ENCODE peak calls at places on chromosomes 5 and 9, in seven cellular contexts. R is kidney tubule cell; K is tibial nerve; Q is NCI-H226; V is activated effector memory CD4-positive, alpha-beta T cell treated with Interleukin-2 at 50 U/mL for 16 hours; L is B cell; H is RCC 7860. C is an unnamed sample.

GRCh38 chr5:176817864-176818377 is 7.6 kb downstream of the UNC5A start:
- DNase-seq in R (no peak), K (no peak), Q (no peak), V (no peak), L (no peak), H (no peak), C (no peak)

GRCh38 chr5:150904479-150905311 is at the start of gene ZNF300:
- DNase-seq in R (peak; percentile 93), K (peak; percentile 47), Q (peak; percentile 8), V (peak; percentile 6), L (peak; percentile 75), H (peak; percentile 68), C (peak; percentile 31)

GRCh38 chr9:93116049-93116961 is 17.7 kb downstream of the NINJ1 start:
- DNase-seq in R (peak; percentile 51), K (no peak), Q (peak; percentile 56), V (no peak), L (no peak), H (peak; percentile 32), C (no peak)

GRCh38 chr9:123335227-123335985 is 20.6 kb upstream of the CRB2 start:
- DNase-seq in R (peak; percentile 76), K (no peak), Q (peak; percentile 93), V (no peak), L (peak; percentile 63), H (peak; percentile 61), C (no peak)

GRCh38 chr5:149671544-149671943 is 58.6 kb upstream of the PPARGC1B start:
- DNase-seq in R (no peak), K (no peak), Q (no peak), V (no peak), L (no peak), H (no peak), C (no peak)

GRCh38 chr5:176152191-176152932 is 85.9 kb upstream of the SIMC1 start:
- DNase-seq in R (peak; percentile 66), K (no peak), Q (no peak), V (no peak), L (no peak), H (peak; percentile 56), C (no peak)

GRCh38 chr9:31996331-31996730 is 388.1 kb upstream of the ACO1 start:
- DNase-seq in R (no peak), K (no peak), Q (no peak), V (no peak), L (no peak), H (no peak), C (no peak)

GRCh38 chr5:16464664-16465543 is 696 bp downstream of the ZNF622 start:
- DNase-seq in R (peak; percentile 14), K (no peak), Q (no peak), V (no peak), L (no peak), H (no peak), C (no peak)

GRCh38 chr5:75405296-75405695 is 68.3 kb downstream of the HMGCR start:
- DNase-seq in R (peak; percentile 64), K (no peak), Q (peak; percentile 31), V (no peak), L (no peak), H (no peak), C (no peak)

GRCh38 chr5:39500656-39501295 is 76.0 kb upstream of the DAB2 start:
- DNase-seq in R (peak; percentile 47), K (no peak), Q (peak; percentile 52), V (no peak), L (no peak), H (peak; percentile 54), C (no peak)

GRCh38 chr9:69056416-69056815 is 20.9 kb downstream of the FXN start:
- DNase-seq in R (peak; percentile 11), K (no peak), Q (no peak), V (no peak), L (no peak), H (peak; percentile 45), C (no peak)

GRCh38 chr9:107214915-107215314 is 68.2 kb upstream of the RAD23B start:
- DNase-seq in R (peak; percentile 37), K (no peak), Q (peak; percentile 56), V (no peak), L (no peak), H (no peak), C (no peak)

GRCh38 chr5:103275851-103276250 is 17.3 kb downstream of the MACIR start:
- DNase-seq in R (no peak), K (no peak), Q (no peak), V (no peak), L (no peak), H (no peak), C (no peak)

GRCh38 chr5:107104774-107105050 is 566.0 kb downstream of the EFNA5 start:
- DNase-seq in R (peak; percentile 79), K (no peak), Q (no peak), V (no peak), L (no peak), H (peak; percentile 60), C (no peak)

GRCh38 chr9:97502222-97502983 is 937 bp downstream of the TMOD1 start:
- DNase-seq in R (no peak), K (no peak), Q (no peak), V (no peak), L (no peak), H (no peak), C (no peak)

GRCh38 chr5:180291234-180291940 is 496 bp downstream of the MAPK9 start:
- DNase-seq in R (peak; percentile 29), K (no peak), Q (no peak), V (no peak), L (no peak), H (no peak), C (no peak)

GRCh38 chr9:16003785-16004184 is 450.9 kb downstream of the CCDC171 start:
- DNase-seq in R (no peak), K (no peak), Q (no peak), V (no peak), L (no peak), H (no peak), C (no peak)

GRCh38 chr5:25091917-25092316 is 447.1 kb upstream of the CDH10 start:
- DNase-seq in R (no peak), K (no peak), Q (no peak), V (no peak), L (no peak), H (no peak), C (no peak)

GRCh38 chr9:2872307-2872940 is 28.5 kb upstream of the PUM3 start:
- DNase-seq in R (peak; percentile 26), K (no peak), Q (no peak), V (no peak), L (no peak), H (peak; percentile 4), C (no peak)

GRCh38 chr5:92492908-92493307 is 1088.1 kb downstream of the NR2F1-AS1 start:
- DNase-seq in R (no peak), K (no peak), Q (peak; percentile 34), V (no peak), L (no peak), H (no peak), C (no peak)

GRCh38 chr9:121989010-121989409 is 104.1 kb downstream of the TTLL11 start:
- DNase-seq in R (peak; percentile 39), K (no peak), Q (no peak), V (no peak), L (no peak), H (no peak), C (no peak)

GRCh38 chr5:84494453-84494852 is 109.8 kb upstream of the EDIL3 start:
- DNase-seq in R (peak; percentile 72), K (no peak), Q (peak; percentile 90), V (no peak), L (no peak), H (peak; percentile 81), C (no peak)

GRCh38 chr5:142364251-142365145 is 39.7 kb upstream of the SPRY4 start:
- DNase-seq in R (peak; percentile 92), K (peak; percentile 78), Q (no peak), V (no peak), L (no peak), H (no peak), C (no peak)